ENCODE peak calls at places on chromosomes 5 and 9, in six cellular contexts. M, I, H, U, J and L are unnamed samples. For H3K4me1, the result is how much of the 10 kb centered on the place peaks cover.

GRCh38 chr9:81530407-81530810 is 158.9 kb downstream of the TLE1 start:
- DNase-seq in M (no peak), I (no peak), H (peak), U (no peak), J (no peak), L (no peak)

GRCh38 chr5:55591671-55592070 is 56.9 kb upstream of the PLPP1 start:
- DNase-seq in M (no peak), I (no peak), H (no peak), U (no peak), J (no peak), L (no peak)

GRCh38 chr5:125703616-125704015 is 719.6 kb upstream of the GRAMD2B start:
- DNase-seq in M (no peak), I (no peak), H (no peak), U (no peak), J (no peak), L (no peak)

GRCh38 chr9:81529556-81530193 is 159.7 kb downstream of the TLE1 start:
- DNase-seq in M (peak), I (peak), H (no peak), U (no peak), J (no peak), L (no peak)

GRCh38 chr5:6043491-6044310 is 334.6 kb downstream of the MED10 start:
- DNase-seq in M (no peak), I (no peak), H (no peak), U (no peak), J (no peak), L (no peak)

GRCh38 chr5:175032013-175032412 is 307.6 kb downstream of the MSX2 start:
- DNase-seq in M (no peak), I (peak), H (no peak), U (no peak), J (no peak), L (no peak)

GRCh38 chr5:148583421-148583965 is 70.8 kb downstream of the HTR4 start:
- DNase-seq in M (no peak), I (no peak), H (no peak), U (no peak), J (no peak), L (no peak)

GRCh38 chr5:178996156-178996555 is 1.0 kb upstream of the GRM6 start:
- DNase-seq in M (no peak), I (no peak), H (no peak), U (no peak), J (no peak), L (no peak)

GRCh38 chr5:179904463-179905143 is 3.1 kb downstream of the TBC1D9B start:
- DNase-seq in M (no peak), I (no peak), H (no peak), U (no peak), J (no peak), L (no peak)

GRCh38 chr5:6750142-6750840 is 37.1 kb downstream of the TENT4A start:
- DNase-seq in M (no peak), I (no peak), H (no peak), U (no peak), J (no peak), L (peak)

GRCh38 chr5:150578781-150579461 is 61.5 kb upstream of the SYNPO start:
- DNase-seq in M (no peak), I (no peak), H (no peak), U (peak), J (no peak), L (peak)

GRCh38 chr5:122351416-122352157 is 39.5 kb downstream of the SNCAIP start:
- DNase-seq in M (no peak), I (no peak), H (no peak), U (no peak), J (no peak), L (no peak)

GRCh38 chr9:81824802-81825770 is 103.1 kb upstream of the SPATA31D4 start:
- DNase-seq in M (no peak), I (no peak), H (no peak), U (no peak), J (no peak), L (no peak)

GRCh38 chr9:89435315-89435823 is 62.5 kb downstream of the SEMA4D start:
- DNase-seq in M (peak), I (peak), H (peak), U (no peak), J (no peak), L (no peak)

GRCh38 chr5:124261133-124261532 is 485.3 kb downstream of the ZNF608 start:
- DNase-seq in M (no peak), I (no peak), H (no peak), U (no peak), J (no peak), L (no peak)

GRCh38 chr9:92726971-92727715 is 37.5 kb downstream of the BICD2 start:
- DNase-seq in M (no peak), I (no peak), H (no peak), U (no peak), J (no peak), L (no peak)

GRCh38 chr9:98529841-98530240 is 178.9 kb downstream of the GABBR2 start:
- DNase-seq in M (no peak), I (no peak), H (no peak), U (no peak), J (no peak), L (no peak)

GRCh38 chr9:96299823-96300222 is 2.2 kb downstream of the HSD17B3 start:
- DNase-seq in M (no peak), I (no peak), H (no peak), U (no peak), J (no peak), L (no peak)

GRCh38 chr5:95631991-95632675 is 12.2 kb downstream of the GPR150 start:
- DNase-seq in M (peak), I (no peak), H (peak), U (no peak), J (no peak), L (no peak)

GRCh38 chr5:148765061-148765460 is 61.4 kb upstream of the ADRB2 start:
- DNase-seq in M (no peak), I (no peak), H (no peak), U (no peak), J (no peak), L (no peak)

GRCh38 chr5:146466521-146467349 is 19.6 kb downstream of the TCERG1 start:
- DNase-seq in M (no peak), I (no peak), H (no peak), U (no peak), J (no peak), L (no peak)

GRCh38 chr5:77326142-77326541 is 115.7 kb downstream of the PDE8B start:
- DNase-seq in M (no peak), I (no peak), H (no peak), U (no peak), J (no peak), L (no peak)

GRCh38 chr5:43874772-43875171 is 271.8 kb downstream of the NNT start:
- DNase-seq in M (no peak), I (no peak), H (no peak), U (no peak), J (no peak), L (no peak)

GRCh38 chr9:134335490-134336173 is 9.4 kb downstream of the RXRA start:
- DNase-seq in M (no peak), I (peak), H (peak), U (no peak), J (no peak), L (no peak)

GRCh38 chr9:134337469-134337868 is 11.2 kb downstream of the RXRA start:
- DNase-seq in M (no peak), I (no peak), H (no peak), U (no peak), J (no peak), L (no peak)

GRCh38 chr9:134335095-134335489 is 8.8 kb downstream of the RXRA start:
- DNase-seq in M (no peak), I (no peak), H (no peak), U (no peak), J (no peak), L (no peak)

GRCh38 chr9:134336924-134337323 is 10.7 kb downstream of the RXRA start:
- DNase-seq in M (no peak), I (no peak), H (no peak), U (no peak), J (no peak), L (no peak)

GRCh38 chr9:134336174-134336705 is 10.0 kb downstream of the RXRA start:
- DNase-seq in M (no peak), I (no peak), H (peak), U (no peak), J (no peak), L (no peak)
- H3K4me1 ChIP-seq in M (under half), I (half or more), H (half or more), U (half or more), J (half or more), L (half or more)

GRCh38 chr9:74961496-74961895 is 8.8 kb upstream of the C9orf40 start:
- DNase-seq in M (no peak), I (no peak), H (no peak), U (no peak), J (no peak), L (no peak)

GRCh38 chr9:74960548-74960947 is 7.8 kb upstream of the C9orf40 start:
- DNase-seq in M (peak), I (no peak), H (no peak), U (no peak), J (no peak), L (no peak)

GRCh38 chr9:74958587-74958986 is 5.9 kb upstream of the C9orf40 start:
- DNase-seq in M (no peak), I (no peak), H (no peak), U (no peak), J (no peak), L (no peak)

DNA sequence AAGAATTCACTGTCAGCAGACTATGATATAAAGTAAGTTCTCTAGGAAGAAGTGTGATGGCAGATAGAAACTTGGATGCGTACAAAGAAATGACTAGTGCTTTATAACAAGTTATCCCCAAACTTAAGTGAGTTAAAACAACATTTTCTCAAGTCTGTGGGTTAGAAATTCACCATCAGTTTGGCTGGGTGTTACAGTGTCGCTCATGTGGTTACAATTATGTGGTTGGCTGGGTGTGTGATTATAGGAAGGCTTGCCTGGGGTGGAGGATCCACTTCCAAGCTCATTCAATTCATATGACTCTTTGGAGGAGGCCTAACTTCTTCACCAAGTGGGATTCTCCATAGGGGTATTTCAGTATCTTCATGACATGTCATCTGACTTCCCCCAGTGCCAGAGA is 10.3 kb upstream of the C9orf40 start:
- DNase-seq in M (no peak), I (no peak), H (no peak), U (no peak), J (no peak), L (no peak)
- TF ChIP-seq CTCF in M (no peak), I (no peak), H (no peak), U (no peak), J (no peak), L (no peak)

GRCh38 chr5:88507261-88507660 is 238.6 kb upstream of the TMEM161B start:
- DNase-seq in M (no peak), I (no peak), H (no peak), U (no peak), J (no peak), L (no peak)
- TF ChIP-seq EP300 in M (no peak), I (no peak), H (no peak), U (no peak), J (no peak), L (no peak)

DNA sequence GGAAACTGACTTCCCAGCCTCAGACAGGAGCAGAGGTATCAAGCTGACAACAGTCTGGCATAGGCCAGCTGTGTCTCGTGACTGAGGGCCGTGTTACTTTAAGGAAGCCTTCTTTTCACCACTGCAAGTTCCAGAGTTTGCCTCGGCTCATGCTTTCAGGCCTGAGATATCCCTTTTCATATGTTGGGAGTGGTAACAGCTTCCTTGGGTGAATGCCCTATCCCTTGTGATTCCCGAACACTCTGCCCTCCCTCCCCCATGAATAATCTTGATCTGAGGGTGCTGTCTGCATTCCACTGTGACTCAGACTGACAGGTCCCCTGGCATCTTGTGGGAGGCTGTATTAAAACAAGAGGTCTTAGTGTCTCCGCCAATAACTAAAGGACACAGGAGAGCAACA is 49.7 kb upstream of the ARL15 start:
- DNase-seq in M (peak), I (no peak), H (no peak), U (no peak), J (no peak), L (no peak)
- H3K4me1 ChIP-seq in M (under half), I (under half), H (under half), U (under half), J (under half), L (under half)

GRCh38 chr5:103441523-103441922 is 121.1 kb downstream of the NUDT12 start:
- DNase-seq in M (peak), I (no peak), H (no peak), U (no peak), J (no peak), L (no peak)
- TF ChIP-seq CTCF in M (peak), I (no peak), H (no peak), U (no peak), J (no peak), L (no peak)

DNA sequence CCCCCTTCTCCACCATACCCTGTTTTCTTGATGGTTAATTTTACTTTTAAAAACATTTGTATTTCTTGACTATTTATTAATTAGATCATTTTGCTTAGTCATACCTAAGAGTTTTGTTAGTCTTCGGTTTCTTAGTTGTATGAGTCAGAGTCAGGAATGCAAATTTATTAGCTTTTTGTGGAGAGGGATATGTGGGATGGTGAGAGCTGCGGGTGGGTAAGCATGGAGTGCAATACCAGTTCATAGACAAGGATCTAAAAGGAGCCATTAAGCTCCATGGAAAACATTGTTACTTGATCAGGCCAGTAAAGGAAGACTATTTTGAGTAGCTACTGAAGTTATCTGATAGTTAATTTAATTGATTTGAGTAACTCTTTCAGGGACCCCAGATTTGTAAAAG is 77.5 kb downstream of the ZSWIM6 start:
- DNase-seq in M (peak), I (no peak), H (no peak), U (no peak), J (no peak), L (no peak)
- TF ChIP-seq EP300 in M (peak), I (no peak), H (no peak), U (no peak), J (no peak), L (no peak)

DNA sequence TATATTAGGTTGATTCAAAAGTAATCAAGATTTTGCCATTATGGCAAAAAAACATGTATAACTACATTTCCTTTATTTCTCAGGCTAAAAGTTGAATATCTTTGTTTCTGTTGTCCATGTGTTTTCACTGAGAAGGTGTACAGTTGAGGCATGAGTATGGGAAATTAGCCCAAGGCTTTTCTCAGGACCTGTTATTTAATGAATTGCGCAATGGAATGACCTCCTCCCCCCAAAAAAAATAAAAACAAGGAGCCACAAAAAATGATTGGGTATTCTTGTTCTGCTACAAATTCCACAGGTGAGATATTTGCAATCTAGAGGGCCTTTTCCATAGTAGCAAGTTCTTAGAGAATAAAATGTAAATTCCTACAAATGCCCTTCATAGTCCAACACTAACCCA is 186.8 kb downstream of the TRPM3 start:
- DNase-seq in M (no peak), I (no peak), H (no peak), U (no peak), J (no peak), L (no peak)
- H3K4me1 ChIP-seq in M (under half), I (under half), H (under half), U (under half), J (under half), L (under half)

GRCh38 chr9:130341128-130341527 is 75.6 kb downstream of the HMCN2 start:
- DNase-seq in M (no peak), I (no peak), H (no peak), U (no peak), J (no peak), L (no peak)
- TF ChIP-seq CTCF in M (no peak), I (no peak), H (no peak), U (no peak), J (no peak), L (no peak)

DNA sequence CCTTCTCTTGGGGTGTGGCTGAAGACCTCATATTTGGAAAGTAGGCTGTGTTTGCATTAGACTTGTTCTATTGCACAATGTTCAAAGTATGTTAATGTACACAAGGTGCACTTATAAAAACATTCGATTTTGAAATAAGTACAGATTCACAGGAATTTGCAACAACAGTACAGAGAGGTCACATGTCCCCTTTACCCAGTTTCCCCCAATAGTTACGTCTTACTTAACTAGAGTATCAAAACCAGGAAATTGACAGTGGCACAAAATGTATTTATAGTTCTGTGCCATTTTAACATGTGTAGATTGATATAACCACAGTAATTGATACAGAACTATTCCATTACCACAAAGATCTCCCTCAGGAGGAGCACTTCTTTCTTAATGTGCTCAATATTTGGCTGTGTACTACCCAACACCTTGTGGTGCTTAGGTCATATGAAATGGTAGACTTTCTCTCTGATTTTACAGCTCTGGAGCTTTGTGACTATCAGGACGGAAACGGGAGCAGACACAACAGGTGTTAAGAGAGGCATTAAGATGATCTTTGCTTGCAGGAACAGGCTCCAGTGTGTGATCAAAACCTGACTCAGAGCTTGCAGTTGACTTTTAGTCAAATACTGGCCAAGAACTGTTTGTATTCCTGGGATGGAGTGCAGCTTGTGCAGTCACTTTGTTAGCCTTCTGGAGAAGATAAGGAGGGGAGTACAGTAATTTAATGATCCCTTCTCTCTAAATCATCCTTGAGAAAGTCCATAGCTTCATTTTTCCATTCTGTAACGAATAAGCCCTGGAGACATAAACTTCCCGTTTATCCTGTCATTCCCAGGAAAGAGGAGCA is 2.7 kb upstream of the STOM start:
- DNase-seq in M (peak), I (peak), H (no peak), U (no peak), J (no peak), L (no peak)
- TF ChIP-seq EP300 in M (peak), I (no peak), H (peak), U (no peak), J (no peak), L (no peak)

DNA sequence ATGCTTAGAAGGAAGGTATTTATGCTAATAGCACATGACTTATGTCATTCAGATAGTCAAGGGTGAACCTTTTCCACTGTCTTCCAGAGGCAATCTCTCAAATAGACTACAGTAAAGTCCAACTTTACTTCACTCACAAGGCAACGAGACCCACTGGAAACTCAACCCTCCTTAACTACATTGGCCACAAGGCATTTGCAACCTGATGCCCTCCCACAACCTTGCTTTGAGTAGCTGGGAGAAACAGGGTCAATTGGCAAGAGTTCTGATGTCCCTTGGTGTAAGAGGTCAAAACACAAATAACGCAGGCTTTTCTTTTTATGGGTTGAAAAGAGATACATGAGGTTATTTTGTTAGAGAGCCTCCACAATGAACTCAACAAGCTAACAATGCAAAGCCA is 6.1 kb downstream of the GAS1 start:
- DNase-seq in M (no peak), I (no peak), H (no peak), U (no peak), J (no peak), L (no peak)
- H3K4me1 ChIP-seq in M (under half), I (under half), H (under half), U (under half), J (under half), L (under half)